ENCODE peak calls at places on chromosomes 12 and 14, in nine cellular contexts. O, D, C, U, K, X, G, N and J are unnamed samples.

GRCh38 chr12:50988871-50989270 is 36.5 kb downstream of the HIGD1C start:
- DNase-seq in X (no peak), U (no peak), O (no peak), N (no peak), D (no peak), C (no peak), K (no peak), G (no peak), J (no peak)

GRCh38 chr14:88352299-88353097 is 29.4 kb upstream of the KCNK10 start:
- DNase-seq in O (no peak), C (no peak), G (no peak), U (no peak), N (no peak), D (peak), X (peak), K (no peak), J (peak)

GRCh38 chr12:69508581-69508980 is 38.4 kb downstream of the FRS2 start:
- DNase-seq in O (no peak), U (no peak), C (no peak), D (no peak), X (no peak), K (no peak), N (no peak), G (no peak), J (no peak)

GRCh38 chr12:99960312-99960711 is 24.4 kb downstream of the ANKS1B start:
- DNase-seq in C (no peak), O (no peak), G (no peak), N (no peak), D (no peak), U (no peak), K (no peak), X (no peak), J (no peak)

GRCh38 chr12:110737532-110737931 is 5.2 kb downstream of the PPP1CC start:
- DNase-seq in U (no peak), N (no peak), X (no peak), O (no peak), D (no peak), K (no peak), G (no peak), C (no peak), J (no peak)

GRCh38 chr12:1832801-1833595 is 12.6 kb downstream of the LRTM2 start:
- DNase-seq in N (no peak), K (no peak), O (no peak), D (no peak), G (no peak), C (no peak), U (no peak), X (no peak), J (no peak)

GRCh38 chr12:3554547-3555115 is 63.6 kb downstream of the PRMT8 start:
- DNase-seq in N (no peak), K (no peak), G (peak), X (no peak), D (no peak), U (no peak), C (no peak), O (no peak), J (no peak)

GRCh38 chr14:64952598-64953309 is 10.2 kb upstream of the GPX2 start:
- DNase-seq in X (no peak), K (no peak), C (peak), O (no peak), D (no peak), N (no peak), U (no peak), G (no peak), J (no peak)

GRCh38 chr12:107398101-107398500 is 287.5 kb upstream of the PWP1 start:
- DNase-seq in X (peak), C (no peak), U (no peak), G (no peak), D (no peak), N (no peak), K (no peak), O (no peak), J (no peak)

GRCh38 chr14:98368916-98369315 is 903.1 kb downstream of the BCL11B start:
- DNase-seq in C (no peak), U (no peak), G (no peak), X (no peak), O (no peak), K (no peak), D (no peak), N (no peak), J (peak)
- H3K27ac ChIP-seq in C (no peak), U (no peak), G (no peak), X (no peak), O (no peak), K (no peak), D (no peak), N (no peak), J (no peak)

DNA sequence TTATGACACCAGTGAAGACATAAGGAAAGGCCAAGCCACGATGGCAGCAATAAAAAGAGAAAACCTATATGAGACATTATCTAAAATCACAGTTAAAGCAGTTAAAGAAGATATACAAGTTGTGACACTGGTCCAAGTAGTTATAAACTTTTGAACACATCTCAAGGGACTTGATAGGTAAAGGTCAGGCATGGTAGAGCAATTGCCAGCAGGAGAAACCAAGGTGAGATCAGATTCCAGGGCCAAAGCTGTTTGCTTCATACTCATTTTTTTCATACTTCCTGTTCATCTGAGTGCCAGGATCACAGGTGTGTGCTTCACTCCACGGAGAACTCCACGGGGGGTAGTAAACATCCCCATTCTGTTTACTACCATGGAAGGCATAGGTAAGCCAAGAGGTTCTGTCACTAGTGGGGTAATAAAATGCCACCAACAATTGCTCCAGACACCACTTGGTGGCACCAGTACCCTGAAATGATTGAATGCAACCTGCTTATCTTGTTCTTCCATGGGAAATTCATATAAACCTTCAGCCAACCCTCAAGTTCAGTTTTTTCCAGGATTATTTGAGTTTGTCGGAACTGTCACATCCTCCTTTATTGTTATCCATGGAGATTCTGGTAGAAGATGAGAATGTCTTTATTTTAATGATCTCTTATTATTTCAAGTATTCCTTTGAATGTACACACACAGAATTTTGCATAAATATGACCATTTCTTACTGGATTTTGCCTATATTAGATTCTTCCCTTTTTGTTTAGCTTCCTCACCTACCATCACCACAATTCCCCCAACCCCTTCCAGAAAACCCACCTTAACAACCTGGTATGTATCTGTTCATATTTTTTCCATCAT is 59.2 kb upstream of the TSPAN8 start:
- DNase-seq in N (peak), K (no peak), X (peak), O (peak), C (peak), G (no peak), D (peak), U (peak), J (peak)
- TF ChIP-seq CTCF in N (peak), K (peak), X (peak), O (peak), C (peak), G (peak), D (no peak), U (peak), J (peak)

GRCh38 chr12:17076335-17076734 is 470.4 kb upstream of the LMO3 start:
- DNase-seq in X (peak), K (no peak), G (no peak), C (peak), D (no peak), N (no peak), U (no peak), O (no peak), J (no peak)
- H3K27ac ChIP-seq in X (no peak), K (no peak), G (no peak), C (no peak), D (no peak), N (no peak), U (no peak), O (no peak), J (no peak)

GRCh38 chr12:19303496-19303895 is 135.8 kb upstream of the AEBP2 start:
- DNase-seq in O (no peak), G (no peak), C (no peak), X (no peak), N (no peak), K (no peak), U (no peak), D (no peak), J (no peak)

GRCh38 chr12:19301688-19302640 is 137.3 kb upstream of the AEBP2 start:
- DNase-seq in U (no peak), O (no peak), C (no peak), N (no peak), D (no peak), K (no peak), G (no peak), X (no peak), J (no peak)

GRCh38 chr12:19299765-19300164 is 139.5 kb upstream of the AEBP2 start:
- DNase-seq in N (no peak), O (no peak), G (no peak), K (no peak), U (no peak), C (no peak), D (peak), X (peak), J (peak)

GRCh38 chr12:19301223-19301622 is 138.1 kb upstream of the AEBP2 start:
- DNase-seq in G (no peak), U (no peak), C (no peak), K (no peak), N (no peak), X (no peak), O (no peak), D (no peak), J (no peak)

GRCh38 chr12:19298837-19299605 is 140.3 kb upstream of the AEBP2 start:
- DNase-seq in O (no peak), K (no peak), N (no peak), U (no peak), D (no peak), X (peak), G (no peak), C (no peak), J (peak)
- TF ChIP-seq CTCF in O (no peak), K (no peak), N (no peak), U (no peak), D (no peak), X (no peak), G (no peak), C (no peak), J (no peak)

GRCh38 chr12:39617887-39618286 is 1.7 kb downstream of the ABCD2 start:
- DNase-seq in N (no peak), U (no peak), C (no peak), O (no peak), G (no peak), X (no peak), K (no peak), D (no peak), J (no peak)
- H3K27ac ChIP-seq in N (no peak), U (no peak), C (no peak), O (no peak), G (no peak), X (no peak), K (no peak), D (no peak), J (no peak)

GRCh38 chr12:94898388-94898787 is 105.1 kb downstream of the NDUFA12 start:
- DNase-seq in C (peak), N (no peak), X (no peak), O (no peak), K (no peak), G (no peak), D (no peak), U (no peak), J (no peak)
- TF ChIP-seq CTCF in C (peak), N (no peak), X (peak), O (no peak), K (peak), G (no peak), D (no peak), U (peak), J (peak)

GRCh38 chr12:14366211-14366762 is 805 bp downstream of the ATF7IP start:
- DNase-seq in U (no peak), D (peak), N (no peak), O (no peak), X (peak), C (no peak), G (no peak), K (no peak), J (no peak)
- H3K27ac ChIP-seq in U (peak), D (no peak), N (peak), O (peak), X (peak), C (peak), G (peak), K (no peak), J (peak)

DNA sequence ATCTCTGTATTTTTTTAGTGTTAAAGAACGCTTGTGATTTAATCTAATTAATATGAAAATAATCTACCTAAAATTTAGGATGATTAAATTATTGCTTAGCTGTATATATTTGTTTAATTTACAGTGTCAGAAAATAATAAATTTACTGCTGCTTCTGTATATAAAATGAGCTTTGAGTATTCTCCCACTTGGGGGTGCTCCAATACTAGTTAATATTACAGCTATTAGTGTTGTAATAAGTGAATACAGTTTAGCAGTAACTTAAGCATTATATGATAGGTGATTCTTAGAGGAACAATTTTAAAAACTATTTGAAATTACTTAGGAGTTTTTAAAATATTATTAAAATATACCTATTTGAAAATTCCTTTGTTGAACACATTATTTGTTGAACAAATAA is 62.2 kb downstream of the PAPOLA start:
- DNase-seq in G (no peak), O (no peak), D (no peak), K (no peak), C (no peak), U (no peak), N (no peak), X (no peak), J (no peak)
- TF ChIP-seq CTCF in G (no peak), O (no peak), D (peak), K (peak), C (no peak), U (no peak), N (no peak), X (no peak), J (peak)

GRCh38 chr12:14880890-14881453 is 4.7 kb downstream of the MGP start:
- DNase-seq in X (no peak), G (no peak), U (no peak), N (no peak), D (no peak), O (no peak), K (no peak), C (no peak), J (no peak)

GRCh38 chr12:14883663-14884062 is 2.0 kb downstream of the MGP start:
- DNase-seq in D (no peak), U (no peak), O (no peak), N (no peak), X (no peak), K (no peak), G (no peak), C (no peak), J (no peak)

GRCh38 chr12:14885718-14886201 is at the start of gene MGP:
- DNase-seq in C (no peak), D (peak), U (peak), G (peak), X (peak), N (peak), O (no peak), K (no peak), J (no peak)

GRCh38 chr12:14886271-14886670 is 617 bp upstream of the MGP start:
- DNase-seq in D (no peak), O (no peak), N (no peak), K (no peak), U (no peak), X (no peak), C (no peak), G (no peak), J (no peak)

DNA sequence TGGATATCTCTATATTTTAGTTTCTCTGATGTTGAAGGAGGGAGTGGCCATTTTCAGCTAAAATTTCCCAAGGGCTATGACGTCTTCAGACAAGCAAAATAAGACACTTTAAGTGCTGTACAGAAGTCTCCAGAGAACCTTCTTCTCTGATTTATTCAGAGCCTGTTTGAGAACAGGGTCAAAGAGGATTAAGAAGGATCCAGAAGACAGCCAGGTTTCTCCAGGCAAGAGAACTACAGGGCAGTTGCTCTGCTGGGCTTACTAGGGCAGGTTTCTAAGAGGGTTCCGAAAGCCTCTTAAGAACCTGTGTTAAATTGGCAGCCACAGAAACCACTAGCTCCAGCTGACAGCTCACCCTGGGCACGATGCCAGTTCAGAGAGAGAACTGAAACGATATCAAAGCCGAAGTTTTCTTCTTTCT is 1.2 kb downstream of the MGP start:
- DNase-seq in X (peak), O (peak), U (peak), K (peak), G (peak), D (peak), N (peak), C (no peak), J (peak)
- H3K27ac ChIP-seq in X (no peak), O (peak), U (peak), K (no peak), G (peak), D (no peak), N (peak), C (no peak), J (no peak)